ENCODE peak calls at places on chromosomes 4 and X, in nine cellular contexts. One of them, this sample, is unnamed.

GRCh38 chrX:46573331-46573895 is at the start of gene CHST7:
- DNase-seq in fibroblast of the aortic adventitia: no peak
- DNase-seq in bronchial epithelial cell: peak; percentile 31
- DNase-seq in left ventricle myocardium inferior: peak; percentile 81
- DNase-seq in cardiac muscle cell: peak; percentile 79
- DNase-seq in mucosa of descending colon: peak; percentile 79
- DNase-seq in ovary: peak; percentile 84
- DNase-seq in lower leg skin: peak; percentile 46
- DNase-seq in K562: no peak
- DNase-seq in this sample: peak; percentile 59

GRCh38 chrX:39915081-39915480 is 182.7 kb downstream of the BCOR start:
- DNase-seq in fibroblast of the aortic adventitia: no peak
- DNase-seq in bronchial epithelial cell: no peak
- DNase-seq in left ventricle myocardium inferior: no peak
- DNase-seq in cardiac muscle cell: no peak
- DNase-seq in mucosa of descending colon: no peak
- DNase-seq in ovary: peak; percentile 8
- DNase-seq in lower leg skin: no peak
- DNase-seq in K562: no peak
- DNase-seq in this sample: no peak

GRCh38 chrX:152635941-152636340 is 1.8 kb upstream of the GABRQ start:
- DNase-seq in fibroblast of the aortic adventitia: peak; percentile 75
- DNase-seq in bronchial epithelial cell: peak; percentile 48
- DNase-seq in left ventricle myocardium inferior: no peak
- DNase-seq in cardiac muscle cell: peak; percentile 58
- DNase-seq in mucosa of descending colon: no peak
- DNase-seq in ovary: no peak
- DNase-seq in lower leg skin: peak; percentile 22
- DNase-seq in K562: peak; percentile 36
- DNase-seq in this sample: peak; percentile 55

GRCh38 chr4:128571747-128572146 is 237.8 kb upstream of the JADE1 start:
- DNase-seq in fibroblast of the aortic adventitia: peak; percentile 96
- DNase-seq in bronchial epithelial cell: peak; percentile 87
- DNase-seq in left ventricle myocardium inferior: no peak
- DNase-seq in cardiac muscle cell: no peak
- DNase-seq in mucosa of descending colon: no peak
- DNase-seq in ovary: peak; percentile 60
- DNase-seq in lower leg skin: peak; percentile 74
- DNase-seq in K562: no peak
- DNase-seq in this sample: peak; percentile 85

GRCh38 chr4:48756689-48757220 is 23.3 kb downstream of the FRYL start:
- DNase-seq in fibroblast of the aortic adventitia: no peak
- DNase-seq in bronchial epithelial cell: peak; percentile 87
- DNase-seq in left ventricle myocardium inferior: no peak
- DNase-seq in cardiac muscle cell: no peak
- DNase-seq in mucosa of descending colon: no peak
- DNase-seq in ovary: no peak
- DNase-seq in lower leg skin: no peak
- DNase-seq in K562: no peak
- DNase-seq in this sample: peak; percentile 83

GRCh38 chr4:23333946-23334878 is 555.6 kb downstream of the PPARGC1A start:
- DNase-seq in fibroblast of the aortic adventitia: peak; percentile 75
- DNase-seq in bronchial epithelial cell: peak; percentile 95
- DNase-seq in left ventricle myocardium inferior: no peak
- DNase-seq in cardiac muscle cell: peak; percentile 9
- DNase-seq in mucosa of descending colon: no peak
- DNase-seq in ovary: no peak
- DNase-seq in lower leg skin: no peak
- DNase-seq in K562: peak; percentile 13
- DNase-seq in this sample: peak; percentile 86

GRCh38 chrX:8005678-8006347 is 78.6 kb upstream of the PNPLA4 start:
- DNase-seq in fibroblast of the aortic adventitia: no peak
- DNase-seq in bronchial epithelial cell: no peak
- DNase-seq in left ventricle myocardium inferior: no peak
- DNase-seq in cardiac muscle cell: no peak
- DNase-seq in mucosa of descending colon: no peak
- DNase-seq in ovary: no peak
- DNase-seq in lower leg skin: no peak
- DNase-seq in K562: no peak
- DNase-seq in this sample: no peak

GRCh38 chr4:80694178-80694577 is 336.3 kb upstream of the BMP3 start:
- DNase-seq in fibroblast of the aortic adventitia: peak; percentile 7
- DNase-seq in bronchial epithelial cell: peak; percentile 66
- DNase-seq in left ventricle myocardium inferior: no peak
- DNase-seq in cardiac muscle cell: no peak
- DNase-seq in mucosa of descending colon: no peak
- DNase-seq in ovary: no peak
- DNase-seq in lower leg skin: no peak
- DNase-seq in K562: no peak
- DNase-seq in this sample: peak; percentile 51

GRCh38 chr4:88158360-88159136 is at the start of gene ABCG2:
- DNase-seq in fibroblast of the aortic adventitia: peak; percentile 55
- DNase-seq in bronchial epithelial cell: peak; percentile 60
- DNase-seq in left ventricle myocardium inferior: peak; percentile 16
- DNase-seq in cardiac muscle cell: peak; percentile 33
- DNase-seq in mucosa of descending colon: peak; percentile 63
- DNase-seq in ovary: peak; percentile 53
- DNase-seq in lower leg skin: no peak
- DNase-seq in K562: peak; percentile 65
- DNase-seq in this sample: peak; percentile 68

GRCh38 chrX:137234651-137235402 is 201.0 kb upstream of the GPR101 start:
- DNase-seq in fibroblast of the aortic adventitia: no peak
- DNase-seq in bronchial epithelial cell: no peak
- DNase-seq in left ventricle myocardium inferior: no peak
- DNase-seq in cardiac muscle cell: no peak
- DNase-seq in mucosa of descending colon: no peak
- DNase-seq in ovary: no peak
- DNase-seq in lower leg skin: no peak
- DNase-seq in K562: no peak
- DNase-seq in this sample: no peak

GRCh38 chr4:89640620-89641366 is 196.2 kb downstream of the SNCA start:
- DNase-seq in fibroblast of the aortic adventitia: peak; percentile 43
- DNase-seq in bronchial epithelial cell: peak; percentile 31
- DNase-seq in left ventricle myocardium inferior: peak; percentile 22
- DNase-seq in cardiac muscle cell: peak; percentile 86
- DNase-seq in mucosa of descending colon: peak; percentile 52
- DNase-seq in ovary: peak; percentile 47
- DNase-seq in lower leg skin: no peak
- DNase-seq in K562: peak; percentile 6
- DNase-seq in this sample: peak; percentile 64

GRCh38 chr4:27412617-27413016 is 552.0 kb downstream of the STIM2 start:
- DNase-seq in fibroblast of the aortic adventitia: no peak
- DNase-seq in bronchial epithelial cell: peak; percentile 29
- DNase-seq in left ventricle myocardium inferior: no peak
- DNase-seq in cardiac muscle cell: no peak
- DNase-seq in mucosa of descending colon: no peak
- DNase-seq in ovary: no peak
- DNase-seq in lower leg skin: no peak
- DNase-seq in K562: no peak
- DNase-seq in this sample: peak; percentile 13

GRCh38 chr4:118756429-118756828 is 71.2 kb downstream of the METTL14 start:
- DNase-seq in fibroblast of the aortic adventitia: no peak
- DNase-seq in bronchial epithelial cell: no peak
- DNase-seq in left ventricle myocardium inferior: no peak
- DNase-seq in cardiac muscle cell: no peak
- DNase-seq in mucosa of descending colon: no peak
- DNase-seq in ovary: no peak
- DNase-seq in lower leg skin: no peak
- DNase-seq in K562: no peak
- DNase-seq in this sample: no peak

GRCh38 chr4:15691346-15692140 is 9.9 kb downstream of the FAM200B start:
- DNase-seq in fibroblast of the aortic adventitia: peak; percentile 47
- DNase-seq in bronchial epithelial cell: peak; percentile 50
- DNase-seq in left ventricle myocardium inferior: no peak
- DNase-seq in cardiac muscle cell: no peak
- DNase-seq in mucosa of descending colon: no peak
- DNase-seq in ovary: no peak
- DNase-seq in lower leg skin: no peak
- DNase-seq in K562: no peak
- DNase-seq in this sample: peak; percentile 58

GRCh38 chr4:152304220-152304619 is 231.7 kb downstream of the FBXW7 start:
- DNase-seq in fibroblast of the aortic adventitia: peak; percentile 17
- DNase-seq in bronchial epithelial cell: peak; percentile 44
- DNase-seq in left ventricle myocardium inferior: no peak
- DNase-seq in cardiac muscle cell: no peak
- DNase-seq in mucosa of descending colon: no peak
- DNase-seq in ovary: no peak
- DNase-seq in lower leg skin: no peak
- DNase-seq in K562: no peak
- DNase-seq in this sample: peak; percentile 75

GRCh38 chr4:106444557-106444956 is 76.0 kb upstream of the GIMD1 start:
- DNase-seq in fibroblast of the aortic adventitia: peak; percentile 33
- DNase-seq in bronchial epithelial cell: no peak
- DNase-seq in left ventricle myocardium inferior: no peak
- DNase-seq in cardiac muscle cell: no peak
- DNase-seq in mucosa of descending colon: no peak
- DNase-seq in ovary: no peak
- DNase-seq in lower leg skin: no peak
- DNase-seq in K562: no peak
- DNase-seq in this sample: no peak

GRCh38 chr4:182496392-182496791 is 253.2 kb downstream of the TENM3 start:
- DNase-seq in fibroblast of the aortic adventitia: no peak
- DNase-seq in bronchial epithelial cell: no peak
- DNase-seq in left ventricle myocardium inferior: no peak
- DNase-seq in cardiac muscle cell: no peak
- DNase-seq in mucosa of descending colon: no peak
- DNase-seq in ovary: no peak
- DNase-seq in lower leg skin: no peak
- DNase-seq in K562: no peak
- DNase-seq in this sample: no peak

GRCh38 chrX:108396986-108397385 is 41.2 kb downstream of the COL4A6 start:
- DNase-seq in fibroblast of the aortic adventitia: no peak
- DNase-seq in bronchial epithelial cell: peak; percentile 16
- DNase-seq in left ventricle myocardium inferior: no peak
- DNase-seq in cardiac muscle cell: no peak
- DNase-seq in mucosa of descending colon: no peak
- DNase-seq in ovary: no peak
- DNase-seq in lower leg skin: no peak
- DNase-seq in K562: no peak
- DNase-seq in this sample: no peak
- H3K4me3 ChIP-seq in fibroblast of the aortic adventitia: no peak overlapping the region
- H3K4me3 ChIP-seq in bronchial epithelial cell: no peak overlapping the region
- H3K4me3 ChIP-seq in left ventricle myocardium inferior: no peak overlapping the region
- H3K4me3 ChIP-seq in cardiac muscle cell: no peak overlapping the region
- H3K4me3 ChIP-seq in mucosa of descending colon: no peak overlapping the region
- H3K4me3 ChIP-seq in ovary: no peak overlapping the region
- H3K4me3 ChIP-seq in lower leg skin: no peak overlapping the region
- H3K4me3 ChIP-seq in K562: no peak overlapping the region
- H3K4me3 ChIP-seq in this sample: no peak overlapping the region

DNA sequence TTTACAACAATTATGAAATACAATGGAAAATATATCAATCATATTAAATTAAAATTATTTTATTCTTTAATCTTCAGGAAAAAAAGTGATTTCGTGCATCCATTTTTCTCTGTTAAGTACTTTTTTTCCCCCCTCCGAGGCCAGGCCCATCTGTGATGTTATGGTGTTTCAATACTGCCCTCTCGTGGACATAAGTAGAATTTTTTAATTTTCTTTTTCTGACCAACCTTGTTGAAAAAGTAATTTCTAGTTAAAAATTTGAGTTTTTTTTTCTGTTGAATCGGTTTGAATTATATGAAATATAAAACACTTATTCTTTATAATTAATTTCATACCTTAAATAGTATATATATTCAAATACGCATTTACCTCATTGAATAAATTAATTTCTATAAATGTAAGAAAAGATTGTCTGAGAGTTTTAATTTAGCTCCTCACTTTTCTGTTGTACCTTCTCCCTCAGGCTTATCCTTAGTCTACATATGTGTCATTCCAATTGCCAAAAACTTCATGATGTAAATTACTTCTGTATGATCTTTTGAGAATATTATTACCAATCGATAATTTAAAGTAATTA is 175.8 kb upstream of the TECRL start:
- DNase-seq in fibroblast of the aortic adventitia: peak; percentile 26
- DNase-seq in bronchial epithelial cell: peak; percentile 19
- DNase-seq in left ventricle myocardium inferior: no peak
- DNase-seq in cardiac muscle cell: peak; percentile 67
- DNase-seq in mucosa of descending colon: no peak
- DNase-seq in ovary: no peak
- DNase-seq in lower leg skin: no peak
- DNase-seq in K562: peak; percentile 50
- DNase-seq in this sample: peak; percentile 55
- TF ChIP-seq CTCF in fibroblast of the aortic adventitia: peak; percentile 54
- TF ChIP-seq CTCF in bronchial epithelial cell: peak; percentile 27
- TF ChIP-seq CTCF in left ventricle myocardium inferior: peak; percentile 61
- TF ChIP-seq CTCF in cardiac muscle cell: peak; percentile 55
- TF ChIP-seq CTCF in mucosa of descending colon: no peak
- TF ChIP-seq CTCF in ovary: no peak
- TF ChIP-seq CTCF in lower leg skin: no peak
- TF ChIP-seq CTCF in K562: peak; percentile 10
- TF ChIP-seq CTCF in this sample: peak; percentile 57

GRCh38 chr4:109972786-109973528 is 60.3 kb downstream of the EGF start:
- DNase-seq in fibroblast of the aortic adventitia: no peak
- DNase-seq in bronchial epithelial cell: no peak
- DNase-seq in left ventricle myocardium inferior: no peak
- DNase-seq in cardiac muscle cell: no peak
- DNase-seq in mucosa of descending colon: no peak
- DNase-seq in ovary: no peak
- DNase-seq in lower leg skin: no peak
- DNase-seq in K562: no peak
- DNase-seq in this sample: no peak

GRCh38 chr4:109969909-109970308 is 57.2 kb downstream of the EGF start:
- DNase-seq in fibroblast of the aortic adventitia: no peak
- DNase-seq in bronchial epithelial cell: no peak
- DNase-seq in left ventricle myocardium inferior: no peak
- DNase-seq in cardiac muscle cell: no peak
- DNase-seq in mucosa of descending colon: no peak
- DNase-seq in ovary: no peak
- DNase-seq in lower leg skin: no peak
- DNase-seq in K562: no peak
- DNase-seq in this sample: no peak

GRCh38 chr4:109976189-109976588 is 63.5 kb downstream of the EGF start:
- DNase-seq in fibroblast of the aortic adventitia: no peak
- DNase-seq in bronchial epithelial cell: no peak
- DNase-seq in left ventricle myocardium inferior: no peak
- DNase-seq in cardiac muscle cell: no peak
- DNase-seq in mucosa of descending colon: no peak
- DNase-seq in ovary: no peak
- DNase-seq in lower leg skin: no peak
- DNase-seq in K562: no peak
- DNase-seq in this sample: no peak

GRCh38 chr4:109969087-109969486 is 56.4 kb downstream of the EGF start:
- DNase-seq in fibroblast of the aortic adventitia: no peak
- DNase-seq in bronchial epithelial cell: no peak
- DNase-seq in left ventricle myocardium inferior: no peak
- DNase-seq in cardiac muscle cell: no peak
- DNase-seq in mucosa of descending colon: no peak
- DNase-seq in ovary: no peak
- DNase-seq in lower leg skin: no peak
- DNase-seq in K562: no peak
- DNase-seq in this sample: no peak

GRCh38 chr4:109973529-109973905 is 60.8 kb downstream of the EGF start:
- DNase-seq in fibroblast of the aortic adventitia: no peak
- DNase-seq in bronchial epithelial cell: no peak
- DNase-seq in left ventricle myocardium inferior: no peak
- DNase-seq in cardiac muscle cell: no peak
- DNase-seq in mucosa of descending colon: no peak
- DNase-seq in ovary: no peak
- DNase-seq in lower leg skin: no peak
- DNase-seq in K562: no peak
- DNase-seq in this sample: no peak
- H3K4me3 ChIP-seq in fibroblast of the aortic adventitia: no peak overlapping the region
- H3K4me3 ChIP-seq in bronchial epithelial cell: no peak overlapping the region
- H3K4me3 ChIP-seq in left ventricle myocardium inferior: no peak overlapping the region
- H3K4me3 ChIP-seq in cardiac muscle cell: no peak overlapping the region
- H3K4me3 ChIP-seq in mucosa of descending colon: no peak overlapping the region
- H3K4me3 ChIP-seq in ovary: no peak overlapping the region
- H3K4me3 ChIP-seq in lower leg skin: no peak overlapping the region
- H3K4me3 ChIP-seq in K562: no peak overlapping the region
- H3K4me3 ChIP-seq in this sample: no peak overlapping the region

GRCh38 chr4:148874331-148874730 is 432.1 kb upstream of the NR3C2 start:
- DNase-seq in fibroblast of the aortic adventitia: no peak
- DNase-seq in bronchial epithelial cell: peak; percentile 38
- DNase-seq in left ventricle myocardium inferior: no peak
- DNase-seq in cardiac muscle cell: no peak
- DNase-seq in mucosa of descending colon: no peak
- DNase-seq in ovary: no peak
- DNase-seq in lower leg skin: no peak
- DNase-seq in K562: no peak
- DNase-seq in this sample: peak; percentile 14
- TF ChIP-seq CTCF in fibroblast of the aortic adventitia: no peak
- TF ChIP-seq CTCF in bronchial epithelial cell: peak; percentile 49
- TF ChIP-seq CTCF in left ventricle myocardium inferior: no peak
- TF ChIP-seq CTCF in cardiac muscle cell: no peak
- TF ChIP-seq CTCF in mucosa of descending colon: no peak
- TF ChIP-seq CTCF in ovary: no peak
- TF ChIP-seq CTCF in lower leg skin: no peak
- TF ChIP-seq CTCF in K562: no peak
- TF ChIP-seq CTCF in this sample: peak; percentile 37

This sample was measured in epithelial cell of esophagus.